ENCODE peak calls at places on chromosomes 16 and 17, in eight cellular contexts. T is psoas muscle, C is dorsolateral prefrontal cortex, V is mammary epithelial cell, G is lung, M is fibroblast of lung, L is transverse colon, U is Peyer's patch. N is an unnamed sample.

GRCh38 chr17:28513476-28513875 is 7.3 kb downstream of the FOXN1 start:
- DNase-seq in G (no peak), L (no peak), T (no peak), C (no peak), M (no peak), U (no peak), V (no peak), N (no peak)

GRCh38 chr17:50238594-50239287 is 35.5 kb upstream of the TMEM92 start:
- DNase-seq in T (no peak), U (no peak), L (no peak), C (no peak), V (peak; percentile 21), M (peak; percentile 45), G (no peak), N (no peak)

GRCh38 chr17:49832840-49833599 is 14.8 kb downstream of the TAC4 start:
- DNase-seq in T (no peak), U (no peak), C (no peak), V (no peak), M (no peak), G (no peak), L (no peak), N (no peak)

GRCh38 chr17:75039238-75039637 is 7.5 kb downstream of the ATP5PD start:
- DNase-seq in T (no peak), M (no peak), U (no peak), G (no peak), C (no peak), L (no peak), V (no peak), N (no peak)

GRCh38 chr17:54900457-54901229 is at the start of gene TOM1L1:
- DNase-seq in G (peak; percentile 80), V (peak; percentile 78), C (peak; percentile 81), M (peak; percentile 67), U (peak; percentile 93), L (peak; percentile 89), T (peak; percentile 60), N (peak; percentile 81)

GRCh38 chr16:29313559-29313887 is 93.0 kb downstream of the NPIPB11 start:
- DNase-seq in U (no peak), M (no peak), C (no peak), G (no peak), T (no peak), L (no peak), V (no peak), N (no peak)

GRCh38 chr17:27797390-27798091 is 2.8 kb downstream of the NOS2 start:
- DNase-seq in C (no peak), T (no peak), V (no peak), M (no peak), U (peak; percentile 71), L (peak; percentile 57), G (no peak), N (no peak)

GRCh38 chr17:55705847-55706246 is 16.8 kb downstream of the TMEM100 start:
- DNase-seq in C (no peak), T (no peak), M (no peak), L (no peak), U (no peak), G (no peak), V (peak; percentile 46), N (no peak)

GRCh38 chr17:73827627-73828241 is 183.5 kb upstream of the SDK2 start:
- DNase-seq in U (no peak), M (no peak), L (peak; percentile 20), C (no peak), T (no peak), V (no peak), G (peak; percentile 34), N (no peak)

GRCh38 chr16:75483222-75483621 is 12.0 kb downstream of the CHST6 start:
- DNase-seq in C (no peak), T (no peak), G (no peak), L (no peak), M (peak; percentile 71), U (no peak), V (peak; percentile 97), N (peak; percentile 93)

GRCh38 chr17:69818467-69818866 is 256.6 kb upstream of the KCNJ16 start:
- DNase-seq in C (no peak), M (peak; percentile 23), U (no peak), G (no peak), T (no peak), V (no peak), L (no peak), N (no peak)

GRCh38 chr17:35374766-35375344 is 1.4 kb upstream of the SLFN11 start:
- DNase-seq in L (no peak), V (no peak), M (no peak), T (no peak), C (no peak), G (no peak), U (no peak), N (no peak)
- H3K27ac ChIP-seq in L (peak overlapping the region; percentile 92), V (no peak overlapping the region), M (peak overlapping the region; percentile 100), T (peak overlapping the region; percentile 81), C (no peak overlapping the region), G (no peak overlapping the region), U (peak overlapping the region; percentile 97), N (no peak overlapping the region)

DNA sequence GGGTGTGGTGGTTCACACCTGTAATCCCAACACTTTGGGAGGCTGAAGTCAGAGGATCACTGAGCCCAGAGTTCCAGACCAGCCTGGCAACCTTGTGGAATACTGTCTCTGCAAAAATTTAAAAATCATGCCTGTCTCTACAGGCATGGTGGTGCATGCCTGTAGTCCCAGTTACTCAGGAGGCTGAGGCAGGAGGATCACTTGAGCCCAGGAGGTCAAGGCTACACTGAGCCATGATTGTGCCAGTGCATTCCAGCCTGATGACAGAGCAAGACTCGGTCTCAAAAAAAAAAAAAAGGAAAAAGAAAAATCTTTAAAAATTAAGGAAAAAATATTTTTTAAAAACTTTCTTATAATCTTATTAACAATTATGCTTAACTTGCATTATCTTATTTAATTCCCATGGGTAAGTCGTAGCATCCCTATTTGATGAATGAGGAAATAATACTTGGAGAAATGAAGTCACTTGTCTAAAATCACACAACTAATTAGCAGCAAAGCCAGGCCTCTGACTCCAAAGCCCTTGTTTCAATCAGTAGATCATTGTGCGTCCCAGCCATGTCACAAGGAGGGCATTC is 13.6 kb downstream of the MFSD11 start:
- DNase-seq in T (no peak), G (no peak), M (no peak), C (no peak), L (no peak), V (no peak), U (no peak), N (no peak)
- TF ChIP-seq CTCF in T (no peak), G (no peak), M (no peak), C (no peak), L (no peak), V (no peak), U (no peak), N (no peak)

GRCh38 chr16:88449267-88449561 is 3.9 kb upstream of the ZFPM1 start:
- DNase-seq in V (no peak), M (no peak), T (no peak), L (peak; percentile 63), U (no peak), C (no peak), G (no peak), N (no peak)

GRCh38 chr16:88452485-88453216 is 429 bp upstream of the ZFPM1 start:
- DNase-seq in L (peak; percentile 99), G (peak; percentile 96), U (peak; percentile 100), M (peak; percentile 89), T (peak; percentile 97), V (peak; percentile 92), C (peak; percentile 95), N (peak; percentile 95)

GRCh38 chr16:88453621-88454314 is 688 bp downstream of the ZFPM1 start:
- DNase-seq in U (peak; percentile 63), G (no peak), C (no peak), L (no peak), T (no peak), M (no peak), V (peak; percentile 23), N (peak; percentile 30)

GRCh38 chr16:88453217-88453531 is at the start of gene ZFPM1:
- DNase-seq in G (no peak), V (no peak), L (no peak), M (no peak), T (no peak), C (no peak), U (no peak), N (no peak)

DNA sequence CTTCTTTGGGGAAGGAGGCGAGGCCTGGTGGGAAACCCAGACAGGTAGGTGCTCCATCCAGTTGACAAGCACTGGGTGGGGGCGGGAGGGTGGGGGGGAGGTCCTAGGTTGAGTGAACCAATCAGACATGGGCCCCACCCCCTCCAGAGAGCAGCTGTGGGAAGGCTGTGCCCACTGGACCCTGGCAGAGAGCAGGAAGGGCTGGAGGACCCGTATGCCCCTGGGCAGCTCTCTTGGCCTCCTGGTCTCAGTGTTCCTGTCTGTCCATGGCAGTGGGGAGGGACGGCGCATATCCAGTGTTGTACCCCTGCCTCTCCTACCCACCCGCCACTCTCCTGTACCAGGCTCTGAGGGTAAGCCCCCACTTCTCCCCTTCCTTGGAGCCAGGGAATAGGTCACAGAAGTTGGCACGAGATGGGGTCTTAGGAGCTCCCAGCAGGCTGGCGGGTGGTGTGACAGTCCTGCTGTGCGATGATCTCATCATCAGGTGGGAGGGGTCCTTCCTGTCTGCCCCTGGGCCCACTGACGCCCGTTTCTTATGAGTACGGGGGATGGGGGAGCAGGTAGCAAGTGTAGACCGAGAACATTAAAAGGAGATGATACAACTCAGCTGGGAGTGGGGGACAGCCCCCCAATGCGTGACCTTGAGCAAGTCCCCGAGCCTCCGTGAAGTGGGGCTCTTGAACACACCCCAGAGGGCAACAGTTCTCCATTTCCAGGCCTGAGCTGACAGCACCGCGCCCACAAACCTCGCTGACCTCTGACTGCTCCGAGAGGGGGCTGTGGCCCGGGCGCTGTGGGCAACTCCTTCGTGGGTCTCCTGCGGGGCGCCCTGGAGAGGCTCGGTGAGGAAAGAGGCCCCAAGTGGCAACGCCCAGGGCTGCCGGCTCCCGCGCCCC is 1.2 kb upstream of the ZFPM1 start:
- DNase-seq in C (no peak), G (no peak), M (no peak), U (no peak), T (no peak), L (no peak), V (no peak), N (no peak)
- H3K27ac ChIP-seq in C (no peak overlapping the region), G (no peak overlapping the region), M (no peak overlapping the region), U (no peak overlapping the region), T (peak overlapping the region; percentile 71), L (peak overlapping the region; percentile 73), V (no peak overlapping the region), N (peak overlapping the region; percentile 80)

GRCh38 chr17:44734272-44734671 is 24.5 kb upstream of the ADAM11 start:
- DNase-seq in T (no peak), U (no peak), M (no peak), G (no peak), C (no peak), L (no peak), V (no peak), N (no peak)

GRCh38 chr17:44738214-44738906 is 20.4 kb upstream of the ADAM11 start:
- DNase-seq in U (no peak), V (peak; percentile 26), M (peak; percentile 23), L (no peak), T (no peak), G (no peak), C (no peak), N (no peak)

GRCh38 chr17:44736551-44737240 is 22.1 kb upstream of the ADAM11 start:
- DNase-seq in M (no peak), U (no peak), T (no peak), L (no peak), V (no peak), C (no peak), G (no peak), N (no peak)

DNA sequence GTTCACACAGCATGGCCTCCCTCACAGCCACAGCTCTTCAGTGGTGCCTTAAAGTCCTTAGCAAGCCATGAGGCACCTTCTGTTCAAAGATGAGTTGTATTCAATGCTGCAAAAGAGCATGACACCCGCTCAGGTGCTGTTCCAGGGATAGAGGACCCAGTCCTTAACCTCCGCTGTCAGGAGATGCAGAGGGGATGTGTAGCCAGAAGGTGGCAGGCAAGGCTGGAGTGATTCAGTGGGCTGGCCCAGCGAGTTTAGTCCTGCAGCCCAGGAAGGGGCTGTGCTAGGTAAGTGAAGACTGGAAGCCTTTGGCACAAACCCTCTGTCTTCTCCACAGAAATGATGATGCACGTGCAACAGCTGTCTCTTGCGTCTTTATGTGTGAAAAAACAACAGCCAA is 25.0 kb upstream of the ADAM11 start:
- DNase-seq in C (peak; percentile 54), T (no peak), U (no peak), V (no peak), M (no peak), L (no peak), G (no peak), N (peak; percentile 20)
- TF ChIP-seq CTCF in C (no peak), T (no peak), U (no peak), V (peak; percentile 43), M (no peak), L (no peak), G (no peak), N (no peak)